ENCODE peak calls at places on chromosomes 6 and 20, in six cellular contexts. J is H9; E is skeletal muscle cell; Z is CD4-positive, alpha-beta T cell; P is fibroblast of the aortic adventitia; F is stimulated activated CD4-positive, alpha-beta T cell treated with anti-CD3 and anti-CD28 coated beads, Interleukin-2, amount 100 ng/mL, for 48 hours. O is an unnamed sample.

GRCh38 chr6:138415125-138415524 is 11.1 kb downstream of the HEBP2 start:
- DNase-seq in F (no peak), J (no peak), E (no peak), P (no peak), Z (no peak), O (no peak)

GRCh38 chr20:54139188-54139587 is 34.6 kb downstream of the CYP24A1 start:
- DNase-seq in F (no peak), P (no peak), J (no peak), E (no peak), Z (no peak), O (no peak)

GRCh38 chr6:157158456-157158855 is 164.9 kb downstream of the TMEM242 start:
- DNase-seq in E (no peak), J (no peak), Z (no peak), P (no peak), F (no peak), O (no peak)

GRCh38 chr6:47621838-47622449 is 76.4 kb upstream of the ADGRF4 start:
- DNase-seq in E (no peak), P (no peak), F (no peak), Z (no peak), J (no peak), O (no peak)

GRCh38 chr20:3405139-3405538 is 2.3 kb downstream of the DNAAF9 start:
- DNase-seq in F (no peak), E (no peak), J (no peak), P (no peak), Z (no peak), O (no peak)

GRCh38 chr6:8628063-8628462 is 192.7 kb upstream of the SLC35B3 start:
- DNase-seq in J (no peak), F (no peak), P (no peak), Z (no peak), E (no peak), O (no peak)

GRCh38 chr6:6695711-6696048 is 107.2 kb downstream of the LY86 start:
- DNase-seq in P (peak), J (no peak), Z (no peak), F (no peak), E (no peak), O (no peak)

GRCh38 chr6:156832166-156832743 is 55.1 kb downstream of the ARID1B start:
- DNase-seq in F (no peak), E (no peak), Z (no peak), J (no peak), P (peak), O (no peak)

GRCh38 chr20:21087862-21088540 is 18.2 kb downstream of the LINC00237 start:
- DNase-seq in E (no peak), F (no peak), J (no peak), Z (no peak), P (no peak), O (no peak)

GRCh38 chr20:36243726-36244125 is 7.4 kb downstream of the AAR2 start:
- DNase-seq in F (no peak), E (no peak), P (no peak), J (no peak), Z (no peak), O (no peak)

GRCh38 chr20:17995967-17996819 is 27.4 kb downstream of the MGME1 start:
- DNase-seq in Z (peak), F (peak), P (peak), E (no peak), J (no peak), O (no peak)

GRCh38 chr6:131982740-131983259 is 31.6 kb upstream of the CCN2 start:
- DNase-seq in F (no peak), E (peak), Z (no peak), J (no peak), P (peak), O (no peak)

GRCh38 chr6:88403486-88403885 is 237.3 kb upstream of the CNR1 start:
- DNase-seq in F (no peak), E (no peak), J (no peak), Z (no peak), P (no peak), O (peak)

GRCh38 chr6:10343320-10343719 is 71.6 kb downstream of the TFAP2A start:
- DNase-seq in J (no peak), Z (no peak), E (no peak), F (no peak), P (no peak), O (no peak)

GRCh38 chr6:105794263-105794662 is 291.9 kb upstream of the PRDM1 start:
- DNase-seq in F (no peak), J (peak), Z (no peak), P (peak), E (no peak), O (no peak)

GRCh38 chr20:19129976-19130612 is 82.3 kb upstream of the SLC24A3 start:
- DNase-seq in E (no peak), J (no peak), F (no peak), Z (no peak), P (no peak), O (no peak)

GRCh38 chr6:34465551-34466241 is at the start of gene PACSIN1:
- DNase-seq in Z (no peak), F (no peak), E (no peak), P (no peak), J (peak), O (no peak)

O was measured in CMK.